ENCODE peak calls at places on chromosomes 1 and 21, in six cellular contexts. One of them, this sample, is unnamed.

GRCh38 chr1:6000444-6001288 is 8.4 kb upstream of the NPHP4 start:
- DNase-seq in tibial artery: no peak
- DNase-seq in thyroid gland: no peak
- DNase-seq in tibial nerve: no peak
- DNase-seq in NT2/D1: no peak
- DNase-seq in neural progenitor cell: no peak
- DNase-seq in this sample: no peak

GRCh38 chr1:169193191-169193850 is 86.8 kb downstream of the ATP1B1 start:
- DNase-seq in NT2/D1: no peak
- DNase-seq in tibial nerve: no peak
- DNase-seq in tibial artery: peak; percentile 20
- DNase-seq in neural progenitor cell: no peak
- DNase-seq in thyroid gland: no peak
- DNase-seq in this sample: no peak

GRCh38 chr1:233441981-233442380 is 114.5 kb downstream of the MAP3K21 start:
- DNase-seq in tibial artery: no peak
- DNase-seq in thyroid gland: no peak
- DNase-seq in tibial nerve: no peak
- DNase-seq in NT2/D1: no peak
- DNase-seq in neural progenitor cell: no peak
- DNase-seq in this sample: no peak

GRCh38 chr1:207404849-207405525 is 49.1 kb upstream of the CR2 start:
- DNase-seq in tibial nerve: no peak
- DNase-seq in neural progenitor cell: peak; percentile 70
- DNase-seq in tibial artery: no peak
- DNase-seq in NT2/D1: peak; percentile 48
- DNase-seq in thyroid gland: no peak
- DNase-seq in this sample: no peak

GRCh38 chr1:15039017-15039648 is 114.4 kb upstream of the TMEM51 start:
- DNase-seq in NT2/D1: no peak
- DNase-seq in thyroid gland: no peak
- DNase-seq in neural progenitor cell: no peak
- DNase-seq in tibial artery: no peak
- DNase-seq in tibial nerve: no peak
- DNase-seq in this sample: no peak

GRCh38 chr1:179077396-179077795 is 4.5 kb upstream of the TOR3A start:
- DNase-seq in thyroid gland: no peak
- DNase-seq in tibial nerve: no peak
- DNase-seq in NT2/D1: no peak
- DNase-seq in neural progenitor cell: no peak
- DNase-seq in tibial artery: no peak
- DNase-seq in this sample: no peak

GRCh38 chr1:164709541-164710287 is 150.7 kb downstream of the PBX1 start:
- DNase-seq in tibial artery: no peak
- DNase-seq in tibial nerve: no peak
- DNase-seq in neural progenitor cell: no peak
- DNase-seq in NT2/D1: no peak
- DNase-seq in thyroid gland: no peak
- DNase-seq in this sample: no peak

GRCh38 chr1:8317647-8318360 is at the start of gene SLC45A1:
- DNase-seq in tibial nerve: peak; percentile 66
- DNase-seq in NT2/D1: no peak
- DNase-seq in thyroid gland: peak; percentile 70
- DNase-seq in neural progenitor cell: peak; percentile 88
- DNase-seq in tibial artery: peak; percentile 69
- DNase-seq in this sample: peak; percentile 67

GRCh38 chr1:4033732-4034131 is 133.7 kb upstream of the C1orf174 start:
- DNase-seq in neural progenitor cell: no peak
- DNase-seq in tibial nerve: no peak
- DNase-seq in thyroid gland: no peak
- DNase-seq in NT2/D1: peak; percentile 23
- DNase-seq in tibial artery: no peak
- DNase-seq in this sample: no peak

GRCh38 chr1:223835754-223836153 is 10.0 kb downstream of the TP53BP2 start:
- DNase-seq in NT2/D1: no peak
- DNase-seq in tibial artery: no peak
- DNase-seq in neural progenitor cell: no peak
- DNase-seq in thyroid gland: no peak
- DNase-seq in tibial nerve: no peak
- DNase-seq in this sample: no peak

GRCh38 chr1:27634166-27634981 is 611 bp downstream of the FGR start:
- DNase-seq in tibial nerve: no peak
- DNase-seq in NT2/D1: no peak
- DNase-seq in neural progenitor cell: peak; percentile 45
- DNase-seq in tibial artery: no peak
- DNase-seq in thyroid gland: peak; percentile 32
- DNase-seq in this sample: peak; percentile 46

GRCh38 chr1:204670152-204670927 is 15.2 kb downstream of the LRRN2 start:
- DNase-seq in neural progenitor cell: no peak
- DNase-seq in thyroid gland: no peak
- DNase-seq in NT2/D1: no peak
- DNase-seq in tibial nerve: no peak
- DNase-seq in tibial artery: no peak
- DNase-seq in this sample: no peak

GRCh38 chr1:224406216-224406615 is 28.4 kb downstream of the WDR26 start:
- DNase-seq in neural progenitor cell: no peak
- DNase-seq in tibial artery: no peak
- DNase-seq in thyroid gland: no peak
- DNase-seq in tibial nerve: no peak
- DNase-seq in NT2/D1: no peak
- DNase-seq in this sample: no peak

GRCh38 chr1:168320805-168321577 is 40.3 kb downstream of the TBX19 start:
- DNase-seq in thyroid gland: no peak
- DNase-seq in neural progenitor cell: no peak
- DNase-seq in tibial nerve: no peak
- DNase-seq in tibial artery: peak; percentile 22
- DNase-seq in NT2/D1: peak; percentile 55
- DNase-seq in this sample: no peak

GRCh38 chr1:43269627-43270375 is at the start of gene TMEM125:
- DNase-seq in NT2/D1: no peak
- DNase-seq in thyroid gland: peak; percentile 83
- DNase-seq in tibial artery: no peak
- DNase-seq in neural progenitor cell: no peak
- DNase-seq in tibial nerve: no peak
- DNase-seq in this sample: no peak

GRCh38 chr1:187646536-187647128 is 817.9 kb downstream of the PLA2G4A start:
- DNase-seq in tibial artery: no peak
- DNase-seq in thyroid gland: no peak
- DNase-seq in tibial nerve: no peak
- DNase-seq in neural progenitor cell: no peak
- DNase-seq in NT2/D1: no peak
- DNase-seq in this sample: no peak

GRCh38 chr1:222555992-222556615 is 8.2 kb upstream of the HHIPL2 start:
- DNase-seq in NT2/D1: no peak
- DNase-seq in tibial artery: no peak
- DNase-seq in thyroid gland: no peak
- DNase-seq in neural progenitor cell: no peak
- DNase-seq in tibial nerve: no peak
- DNase-seq in this sample: no peak

GRCh38 chr1:66570196-66570595 is 36.2 kb downstream of the SGIP1 start:
- DNase-seq in tibial nerve: no peak
- DNase-seq in tibial artery: no peak
- DNase-seq in neural progenitor cell: no peak
- DNase-seq in thyroid gland: no peak
- DNase-seq in NT2/D1: no peak
- DNase-seq in this sample: no peak

GRCh38 chr1:205294914-205295310 is 26.6 kb downstream of the NUAK2 start:
- DNase-seq in tibial artery: no peak
- DNase-seq in thyroid gland: no peak
- DNase-seq in tibial nerve: no peak
- DNase-seq in neural progenitor cell: no peak
- DNase-seq in NT2/D1: no peak
- DNase-seq in this sample: no peak

GRCh38 chr1:167904641-167905040 is 9.3 kb downstream of the ADCY10 start:
- DNase-seq in thyroid gland: peak; percentile 62
- DNase-seq in tibial artery: no peak
- DNase-seq in NT2/D1: peak; percentile 15
- DNase-seq in neural progenitor cell: no peak
- DNase-seq in tibial nerve: no peak
- DNase-seq in this sample: no peak

DNA sequence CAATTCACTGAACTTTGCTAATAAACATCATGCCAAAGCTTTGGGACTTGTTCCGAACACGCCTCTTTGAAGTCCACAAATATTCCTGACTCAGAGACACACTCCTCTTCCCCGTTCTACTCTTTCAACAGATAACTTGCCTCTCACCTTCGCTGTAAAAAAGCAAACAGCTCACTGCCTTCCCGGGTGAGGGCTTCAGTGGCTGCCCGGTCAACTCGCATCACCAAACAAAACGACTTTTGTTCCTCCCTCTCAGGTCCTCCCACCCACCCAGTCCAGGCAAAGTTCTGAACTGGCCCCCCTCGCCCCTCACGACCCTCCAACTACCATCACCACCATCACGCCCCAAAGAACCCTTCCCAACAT is 532 bp upstream of the CCN1 start:
- DNase-seq in NT2/D1: no peak
- DNase-seq in neural progenitor cell: no peak
- DNase-seq in tibial artery: no peak
- DNase-seq in thyroid gland: peak; percentile 46
- DNase-seq in tibial nerve: no peak
- DNase-seq in this sample: no peak
- H3K4me3 ChIP-seq in NT2/D1: peak overlapping the region; percentile 16
- H3K4me3 ChIP-seq in neural progenitor cell: peak overlapping the region; percentile 70
- H3K4me3 ChIP-seq in tibial artery: peak overlapping the region; percentile 91
- H3K4me3 ChIP-seq in thyroid gland: no peak overlapping the region
- H3K4me3 ChIP-seq in tibial nerve: peak overlapping the region; percentile 80
- H3K4me3 ChIP-seq in this sample: no peak overlapping the region

DNA sequence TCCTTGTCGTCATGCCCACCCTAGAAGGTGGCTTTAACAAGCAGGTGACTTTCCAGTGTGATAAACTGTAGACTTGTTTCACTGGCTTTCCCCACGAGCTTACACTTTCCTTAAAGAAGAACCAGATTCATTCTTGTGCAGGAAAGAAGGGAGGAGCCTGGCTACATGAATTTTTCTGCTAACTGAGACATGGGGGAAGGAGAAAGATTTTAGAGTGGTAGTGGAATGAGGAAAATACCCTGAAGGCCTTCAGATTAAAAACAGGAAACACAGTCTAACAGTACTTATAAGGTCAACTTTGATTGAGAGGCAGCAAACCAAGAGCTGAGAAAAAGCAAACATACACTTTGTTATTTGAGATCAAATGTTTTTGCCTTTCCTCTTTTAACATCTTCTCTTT is 640.9 kb upstream of the PLXNA2 start:
- DNase-seq in thyroid gland: no peak
- DNase-seq in neural progenitor cell: no peak
- DNase-seq in tibial artery: no peak
- DNase-seq in NT2/D1: no peak
- DNase-seq in tibial nerve: no peak
- DNase-seq in this sample: no peak
- H3K4me1 ChIP-seq in thyroid gland: no peaks in the 10 kb centered on the region
- H3K4me1 ChIP-seq in neural progenitor cell: no peaks in the 10 kb centered on the region
- H3K4me1 ChIP-seq in tibial artery: no peaks in the 10 kb centered on the region
- H3K4me1 ChIP-seq in NT2/D1: no peaks in the 10 kb centered on the region
- H3K4me1 ChIP-seq in tibial nerve: no peaks in the 10 kb centered on the region
- H3K4me1 ChIP-seq in this sample: no peaks in the 10 kb centered on the region

DNA sequence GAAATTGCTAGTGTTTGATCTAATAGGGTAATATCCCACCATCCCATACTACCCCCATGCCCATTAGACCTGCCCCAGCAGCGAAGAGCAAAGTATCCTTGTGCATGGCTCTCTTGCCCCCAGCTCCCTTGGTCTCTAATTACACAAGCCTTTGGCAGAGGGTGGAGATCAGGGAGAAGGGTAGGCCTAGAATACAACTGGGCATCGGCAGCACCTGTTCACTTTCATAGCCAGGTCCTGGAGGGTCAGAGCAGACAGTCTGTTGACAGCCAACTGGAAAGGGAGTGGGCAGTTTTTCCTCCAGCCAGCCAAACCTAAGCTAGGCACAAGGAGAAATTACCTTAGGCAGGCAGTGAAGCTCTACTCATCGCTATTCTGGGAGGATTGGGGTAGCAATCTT is 2.7 kb upstream of the PIGC start:
- DNase-seq in tibial nerve: no peak
- DNase-seq in thyroid gland: no peak
- DNase-seq in tibial artery: no peak
- DNase-seq in neural progenitor cell: no peak
- DNase-seq in NT2/D1: no peak
- DNase-seq in this sample: no peak
- H3K27me3 ChIP-seq in tibial nerve: no peaks in the 10 kb centered on the region
- H3K27me3 ChIP-seq in thyroid gland: no peaks in the 10 kb centered on the region
- H3K27me3 ChIP-seq in tibial artery: no peaks in the 10 kb centered on the region
- H3K27me3 ChIP-seq in neural progenitor cell: no peaks in the 10 kb centered on the region
- H3K27me3 ChIP-seq in NT2/D1: no peaks in the 10 kb centered on the region
- H3K27me3 ChIP-seq in this sample: no peaks in the 10 kb centered on the region

GRCh38 chr1:181163662-181164061 is 75.2 kb downstream of the IER5 start:
- DNase-seq in tibial artery: no peak
- DNase-seq in thyroid gland: no peak
- DNase-seq in tibial nerve: no peak
- DNase-seq in neural progenitor cell: no peak
- DNase-seq in NT2/D1: no peak
- DNase-seq in this sample: no peak
- H3K4me3 ChIP-seq in tibial artery: no peak overlapping the region
- H3K4me3 ChIP-seq in thyroid gland: no peak overlapping the region
- H3K4me3 ChIP-seq in tibial nerve: no peak overlapping the region
- H3K4me3 ChIP-seq in neural progenitor cell: no peak overlapping the region
- H3K4me3 ChIP-seq in NT2/D1: no peak overlapping the region
- H3K4me3 ChIP-seq in this sample: no peak overlapping the region

GRCh38 chr1:1136547-1137230 is 20.8 kb upstream of the C1orf159 start:
- DNase-seq in neural progenitor cell: peak; percentile 69
- DNase-seq in tibial nerve: no peak
- DNase-seq in tibial artery: no peak
- DNase-seq in NT2/D1: no peak
- DNase-seq in thyroid gland: no peak
- DNase-seq in this sample: no peak
- H3K4me1 ChIP-seq in neural progenitor cell: peaks cover 17% of the 10 kb centered on the region
- H3K4me1 ChIP-seq in tibial nerve: no peaks in the 10 kb centered on the region
- H3K4me1 ChIP-seq in tibial artery: no peaks in the 10 kb centered on the region
- H3K4me1 ChIP-seq in NT2/D1: peaks cover 7% of the 10 kb centered on the region
- H3K4me1 ChIP-seq in thyroid gland: no peaks in the 10 kb centered on the region
- H3K4me1 ChIP-seq in this sample: peaks cover 30% of the 10 kb centered on the region

DNA sequence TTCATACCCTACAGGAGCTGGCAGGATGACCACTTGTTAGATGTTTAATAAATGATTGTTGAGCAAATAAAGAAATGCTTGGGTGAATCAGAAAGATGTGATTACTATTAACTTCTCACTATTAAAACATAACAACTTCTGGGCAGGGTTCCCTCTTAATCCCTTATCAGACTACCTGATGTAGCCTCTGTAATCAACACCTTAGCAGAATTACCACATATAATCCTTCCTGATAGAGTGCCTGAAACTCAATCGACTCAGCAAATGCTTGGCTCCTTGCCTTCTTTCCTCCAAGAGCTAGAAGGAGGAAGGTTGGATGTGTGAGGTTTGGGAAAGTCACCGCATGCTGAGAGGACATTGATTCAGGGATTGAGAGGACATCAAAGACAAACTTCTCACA is 34.8 kb upstream of the DSCAM start:
- DNase-seq in thyroid gland: no peak
- DNase-seq in tibial artery: no peak
- DNase-seq in tibial nerve: no peak
- DNase-seq in NT2/D1: no peak
- DNase-seq in neural progenitor cell: no peak
- DNase-seq in this sample: no peak
- H3K27me3 ChIP-seq in thyroid gland: no peaks in the 10 kb centered on the region
- H3K27me3 ChIP-seq in tibial artery: no peaks in the 10 kb centered on the region
- H3K27me3 ChIP-seq in tibial nerve: no peaks in the 10 kb centered on the region
- H3K27me3 ChIP-seq in NT2/D1: no peaks in the 10 kb centered on the region
- H3K27me3 ChIP-seq in neural progenitor cell: no peaks in the 10 kb centered on the region
- H3K27me3 ChIP-seq in this sample: no peaks in the 10 kb centered on the region